ENCODE peak calls at places on chromosomes 6 and 20, in four cellular contexts. One of them, this sample, is unnamed.

GRCh38 chr20:9409981-9410380 is 104.4 kb upstream of the LAMP5 start:
- DNase-seq in A549: no peak
- DNase-seq in cardiac muscle cell: no peak
- DNase-seq in fibroblast of lung: peak; percentile 92
- DNase-seq in this sample: no peak

GRCh38 chr6:35203680-35204079 is 10.1 kb upstream of the SCUBE3 start:
- DNase-seq in A549: no peak
- DNase-seq in cardiac muscle cell: no peak
- DNase-seq in fibroblast of lung: no peak
- DNase-seq in this sample: no peak

GRCh38 chr6:22964334-22964733 is 395.0 kb downstream of the HDGFL1 start:
- DNase-seq in A549: no peak
- DNase-seq in cardiac muscle cell: no peak
- DNase-seq in fibroblast of lung: no peak
- DNase-seq in this sample: no peak

GRCh38 chr6:105087571-105088211 is 92.1 kb downstream of the POPDC3 start:
- DNase-seq in A549: peak; percentile 8
- DNase-seq in cardiac muscle cell: peak; percentile 69
- DNase-seq in fibroblast of lung: peak; percentile 53
- DNase-seq in this sample: no peak

GRCh38 chr6:97644353-97644752 is 361.3 kb upstream of the MMS22L start:
- DNase-seq in A549: no peak
- DNase-seq in cardiac muscle cell: no peak
- DNase-seq in fibroblast of lung: no peak
- DNase-seq in this sample: no peak

GRCh38 chr6:27757307-27757706 is 154.9 kb downstream of the OR2B2 start:
- DNase-seq in A549: no peak
- DNase-seq in cardiac muscle cell: no peak
- DNase-seq in fibroblast of lung: no peak
- DNase-seq in this sample: no peak

GRCh38 chr20:33826270-33826897 is 15.2 kb downstream of the CHMP4B start:
- DNase-seq in A549: no peak
- DNase-seq in cardiac muscle cell: no peak
- DNase-seq in fibroblast of lung: no peak
- DNase-seq in this sample: no peak

GRCh38 chr6:106417572-106418147 is 57.1 kb downstream of the CRYBG1 start:
- DNase-seq in A549: no peak
- DNase-seq in cardiac muscle cell: no peak
- DNase-seq in fibroblast of lung: no peak
- DNase-seq in this sample: no peak

GRCh38 chr6:106692112-106692822 is 62.9 kb downstream of the QRSL1 start:
- DNase-seq in A549: peak; percentile 31
- DNase-seq in cardiac muscle cell: no peak
- DNase-seq in fibroblast of lung: peak; percentile 77
- DNase-seq in this sample: no peak

GRCh38 chr6:37987559-37987958 is 168.0 kb downstream of the ZFAND3 start:
- DNase-seq in A549: no peak
- DNase-seq in cardiac muscle cell: no peak
- DNase-seq in fibroblast of lung: no peak
- DNase-seq in this sample: no peak

GRCh38 chr6:108594640-108595039 is 33.9 kb downstream of the FOXO3 start:
- DNase-seq in A549: no peak
- DNase-seq in cardiac muscle cell: no peak
- DNase-seq in fibroblast of lung: no peak
- DNase-seq in this sample: no peak

GRCh38 chr6:138865480-138866101 is 69.7 kb downstream of the ECT2L start:
- DNase-seq in A549: no peak
- DNase-seq in cardiac muscle cell: no peak
- DNase-seq in fibroblast of lung: no peak
- DNase-seq in this sample: no peak

GRCh38 chr6:33995046-33995872 is 150.6 kb downstream of the GRM4 start:
- DNase-seq in A549: no peak
- DNase-seq in cardiac muscle cell: no peak
- DNase-seq in fibroblast of lung: no peak
- DNase-seq in this sample: no peak

GRCh38 chr6:111871725-111872520 is 1.3 kb downstream of the FYN start:
- DNase-seq in A549: peak; percentile 10
- DNase-seq in cardiac muscle cell: peak; percentile 45
- DNase-seq in fibroblast of lung: peak; percentile 34
- DNase-seq in this sample: no peak

GRCh38 chr6:70234561-70235236 is 68.2 kb downstream of the COL9A1 start:
- DNase-seq in A549: no peak
- DNase-seq in cardiac muscle cell: no peak
- DNase-seq in fibroblast of lung: no peak
- DNase-seq in this sample: no peak

GRCh38 chr6:156582509-156582992 is 194.6 kb upstream of the ARID1B start:
- DNase-seq in A549: no peak
- DNase-seq in cardiac muscle cell: no peak
- DNase-seq in fibroblast of lung: no peak
- DNase-seq in this sample: no peak

GRCh38 chr6:12801141-12801540 is 84.6 kb downstream of the PHACTR1 start:
- DNase-seq in A549: no peak
- DNase-seq in cardiac muscle cell: no peak
- DNase-seq in fibroblast of lung: peak; percentile 68
- DNase-seq in this sample: no peak

GRCh38 chr6:42322676-42323075 is 105.0 kb upstream of the MRPS10 start:
- DNase-seq in A549: no peak
- DNase-seq in cardiac muscle cell: no peak
- DNase-seq in fibroblast of lung: no peak
- DNase-seq in this sample: no peak

GRCh38 chr20:44382641-44383040 is 27.1 kb downstream of the HNF4A start:
- DNase-seq in A549: no peak
- DNase-seq in cardiac muscle cell: no peak
- DNase-seq in fibroblast of lung: no peak
- DNase-seq in this sample: no peak

GRCh38 chr6:74054190-74054589 is 358.2 kb downstream of the CD109 start:
- DNase-seq in A549: no peak
- DNase-seq in cardiac muscle cell: no peak
- DNase-seq in fibroblast of lung: no peak
- DNase-seq in this sample: no peak

GRCh38 chr6:142698751-142699150 is 246.2 kb downstream of the HIVEP2 start:
- DNase-seq in A549: peak; percentile 5
- DNase-seq in cardiac muscle cell: no peak
- DNase-seq in fibroblast of lung: no peak
- DNase-seq in this sample: no peak

GRCh38 chr20:50012282-50013263 is 29.8 kb downstream of the SNAI1 start:
- DNase-seq in A549: no peak
- DNase-seq in cardiac muscle cell: peak; percentile 29
- DNase-seq in fibroblast of lung: no peak
- DNase-seq in this sample: no peak

GRCh38 chr6:68229566-68229965 is 405.5 kb upstream of the ADGRB3 start:
- DNase-seq in A549: no peak
- DNase-seq in cardiac muscle cell: no peak
- DNase-seq in fibroblast of lung: peak; percentile 52
- DNase-seq in this sample: no peak

GRCh38 chr6:77568570-77568969 is 84.3 kb upstream of the MEI4 start:
- DNase-seq in A549: no peak
- DNase-seq in cardiac muscle cell: no peak
- DNase-seq in fibroblast of lung: no peak
- DNase-seq in this sample: no peak
- H3K4me3 ChIP-seq in A549: no peak overlapping the region
- H3K4me3 ChIP-seq in cardiac muscle cell: no peak overlapping the region
- H3K4me3 ChIP-seq in fibroblast of lung: no peak overlapping the region
- H3K4me3 ChIP-seq in this sample: no peak overlapping the region

DNA sequence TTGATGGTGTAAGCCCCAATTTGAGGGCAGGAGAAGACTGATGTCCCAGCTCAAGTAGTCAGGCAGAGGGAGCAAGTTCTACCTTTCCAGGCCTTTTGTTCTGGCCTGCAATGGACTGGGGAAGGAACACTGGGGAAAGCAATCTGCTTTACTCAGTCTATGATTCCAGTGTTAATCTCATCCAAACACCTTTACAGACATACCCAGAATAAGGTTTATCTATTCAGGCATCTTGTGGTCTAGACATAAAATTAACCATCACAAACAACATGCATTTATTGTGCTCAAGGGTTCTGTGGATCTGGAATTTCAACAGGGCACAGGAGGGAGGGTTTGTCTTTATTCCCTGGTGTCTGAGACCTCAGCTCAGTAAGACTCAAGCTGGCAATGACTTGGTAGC is 14.4 kb upstream of the RSPH3 start:
- DNase-seq in A549: no peak
- DNase-seq in cardiac muscle cell: no peak
- DNase-seq in fibroblast of lung: no peak
- DNase-seq in this sample: no peak
- H3K4me1 ChIP-seq in A549: no peaks in the 10 kb centered on the region
- H3K4me1 ChIP-seq in cardiac muscle cell: no peaks in the 10 kb centered on the region
- H3K4me1 ChIP-seq in fibroblast of lung: no peaks in the 10 kb centered on the region
- H3K4me1 ChIP-seq in this sample: no peaks in the 10 kb centered on the region

GRCh38 chr6:116370717-116371383 is at the start of gene DSE:
- DNase-seq in A549: peak; percentile 44
- DNase-seq in cardiac muscle cell: peak; percentile 77
- DNase-seq in fibroblast of lung: peak; percentile 88
- DNase-seq in this sample: peak; percentile 82

GRCh38 chr6:116371384-116372209 is 850 bp downstream of the DSE start:
- DNase-seq in A549: peak; percentile 73
- DNase-seq in cardiac muscle cell: peak; percentile 81
- DNase-seq in fibroblast of lung: peak; percentile 93
- DNase-seq in this sample: peak; percentile 89

GRCh38 chr6:116370328-116370716 is 425 bp upstream of the DSE start:
- DNase-seq in A549: peak; percentile 31
- DNase-seq in cardiac muscle cell: no peak
- DNase-seq in fibroblast of lung: no peak
- DNase-seq in this sample: no peak

GRCh38 chr6:116366740-116367275 is 3.9 kb upstream of the DSE start:
- DNase-seq in A549: no peak
- DNase-seq in cardiac muscle cell: no peak
- DNase-seq in fibroblast of lung: no peak
- DNase-seq in this sample: no peak

DNA sequence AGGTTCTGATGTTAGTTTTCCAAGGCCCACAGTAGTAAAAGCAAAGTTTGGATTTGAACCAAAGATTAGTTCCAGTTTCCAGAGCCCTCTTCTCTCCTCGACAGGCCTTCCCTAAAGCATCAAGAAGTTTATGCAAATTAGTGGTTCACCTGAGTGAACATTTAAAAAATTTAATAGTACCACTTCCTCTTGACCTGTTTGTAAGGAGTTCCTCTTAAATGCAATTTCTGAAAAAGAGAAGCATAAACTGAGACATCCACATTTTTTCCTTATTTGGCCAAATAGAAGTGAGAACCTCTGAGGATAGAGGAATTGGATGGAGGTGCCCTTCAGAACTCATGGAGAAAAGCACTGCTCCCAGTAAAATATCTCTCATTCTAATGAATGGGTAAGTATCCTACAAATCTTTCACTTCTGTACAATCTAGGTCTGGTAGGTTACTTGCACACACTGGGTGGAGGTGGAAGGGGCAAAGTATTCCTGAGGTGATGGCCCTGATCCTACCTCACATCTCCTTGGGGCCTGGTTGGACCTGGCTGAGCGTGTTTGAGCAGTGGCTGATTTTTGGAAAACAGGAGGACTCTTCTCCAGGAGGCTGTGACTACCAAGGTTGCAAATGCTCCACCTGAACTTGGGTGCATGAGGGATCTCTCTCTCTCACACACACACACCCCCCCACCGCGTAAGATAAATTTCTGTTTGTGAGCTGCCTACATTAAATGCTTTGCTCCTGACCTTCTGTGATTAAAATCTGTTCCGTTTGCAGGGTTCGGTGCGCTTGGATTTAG is 1.0 kb upstream of the DSE start:
- DNase-seq in A549: no peak
- DNase-seq in cardiac muscle cell: no peak
- DNase-seq in fibroblast of lung: no peak
- DNase-seq in this sample: no peak
- H3K27ac ChIP-seq in A549: peak overlapping the region; percentile 98
- H3K27ac ChIP-seq in cardiac muscle cell: peak overlapping the region; percentile 87
- H3K27ac ChIP-seq in fibroblast of lung: peak overlapping the region; percentile 92
- H3K27ac ChIP-seq in this sample: peak overlapping the region; percentile 98

DNA sequence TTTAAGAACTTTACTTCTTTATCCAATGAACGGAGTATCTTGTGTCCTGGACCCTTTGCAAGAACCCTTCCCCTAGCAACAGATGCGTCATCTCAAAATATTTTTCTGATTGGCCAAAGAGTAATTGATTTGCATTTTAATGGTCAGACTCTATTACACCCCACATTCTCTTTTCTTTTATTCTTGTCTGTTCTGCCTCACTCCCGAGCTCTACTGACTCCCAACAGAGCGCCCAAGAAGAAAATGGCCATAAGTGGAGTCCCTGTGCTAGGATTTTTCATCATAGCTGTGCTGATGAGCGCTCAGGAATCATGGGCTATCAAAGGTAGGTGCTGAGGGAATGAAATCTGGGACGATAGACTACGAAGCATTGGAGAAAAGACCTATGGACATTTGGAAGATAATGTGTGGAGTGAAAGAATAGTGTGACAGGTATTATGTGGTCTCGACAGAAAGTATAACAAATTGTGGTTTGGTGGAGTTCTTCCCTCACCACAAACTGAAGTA is at the start of gene HLA-DRA:
- DNase-seq in A549: no peak
- DNase-seq in cardiac muscle cell: peak; percentile 56
- DNase-seq in fibroblast of lung: peak; percentile 24
- DNase-seq in this sample: no peak
- H3K4me3 ChIP-seq in A549: no peak within 1 kb of the TSS
- H3K4me3 ChIP-seq in cardiac muscle cell: no peak within 1 kb of the TSS
- H3K4me3 ChIP-seq in fibroblast of lung: no peak within 1 kb of the TSS
- H3K4me3 ChIP-seq in this sample: peak within 1 kb of the TSS; percentile 38

GRCh38 chr6:137231156-137231555 is 12.0 kb upstream of the IFNGR1 start:
- DNase-seq in A549: no peak
- DNase-seq in cardiac muscle cell: no peak
- DNase-seq in fibroblast of lung: no peak
- DNase-seq in this sample: no peak

GRCh38 chr6:137227872-137228302 is 8.7 kb upstream of the IFNGR1 start:
- DNase-seq in A549: no peak
- DNase-seq in cardiac muscle cell: no peak
- DNase-seq in fibroblast of lung: no peak
- DNase-seq in this sample: no peak

GRCh38 chr6:137230547-137230946 is 11.4 kb upstream of the IFNGR1 start:
- DNase-seq in A549: no peak
- DNase-seq in cardiac muscle cell: no peak
- DNase-seq in fibroblast of lung: no peak
- DNase-seq in this sample: no peak

GRCh38 chr6:137226682-137227081 is 7.5 kb upstream of the IFNGR1 start:
- DNase-seq in A549: no peak
- DNase-seq in cardiac muscle cell: no peak
- DNase-seq in fibroblast of lung: no peak
- DNase-seq in this sample: no peak

GRCh38 chr6:137229075-137229759 is 10.0 kb upstream of the IFNGR1 start:
- DNase-seq in A549: no peak
- DNase-seq in cardiac muscle cell: no peak
- DNase-seq in fibroblast of lung: no peak
- DNase-seq in this sample: no peak
- H3K4me1 ChIP-seq in A549: peaks cover 23% of the 10 kb centered on the region
- H3K4me1 ChIP-seq in cardiac muscle cell: no peaks in the 10 kb centered on the region
- H3K4me1 ChIP-seq in fibroblast of lung: no peaks in the 10 kb centered on the region
- H3K4me1 ChIP-seq in this sample: no peaks in the 10 kb centered on the region